ENCODE peak calls at places on chromosome 19, in four cellular contexts. N, O, L and Y are unnamed samples.

GRCh38 chr19:57559008-57559403 is 657 bp downstream of the ZNF550 start:
- DNase-seq in N (peak; percentile 4), O (no peak), L (peak; percentile 55), Y (no peak)

GRCh38 chr19:3653865-3654513 is 27.4 kb upstream of the CACTIN start:
- DNase-seq in O (no peak), N (no peak), L (no peak), Y (no peak)

GRCh38 chr19:57465680-57466381 is 8.9 kb upstream of the VN1R1 start:
- DNase-seq in O (no peak), N (peak; percentile 5), L (no peak), Y (no peak)

GRCh38 chr19:8209111-8209964 is at the start of gene CERS4:
- DNase-seq in L (peak; percentile 41), N (peak; percentile 38), O (peak; percentile 76), Y (no peak)

GRCh38 chr19:10514211-10515145 is 2.8 kb downstream of the S1PR5 start:
- DNase-seq in N (no peak), L (no peak), O (no peak), Y (no peak)

GRCh38 chr19:55504252-55504603 is 16.0 kb downstream of the SSC5D start:
- DNase-seq in L (no peak), N (no peak), O (no peak), Y (no peak)

GRCh38 chr19:42199440-42200115 is 17.9 kb downstream of the DEDD2 start:
- DNase-seq in O (peak; percentile 86), L (no peak), N (no peak), Y (no peak)

GRCh38 chr19:16326401-16327130 is 1.9 kb downstream of the KLF2 start:
- DNase-seq in N (no peak), L (no peak), O (peak; percentile 50), Y (peak; percentile 81)

GRCh38 chr19:4870025-4870700 is 2.7 kb upstream of the PLIN3 start:
- DNase-seq in L (peak; percentile 85), N (no peak), O (peak; percentile 50), Y (no peak)

GRCh38 chr19:28727133-28727834 is 485.7 kb downstream of the UQCRFS1 start:
- DNase-seq in O (no peak), N (no peak), L (peak; percentile 30), Y (no peak)

GRCh38 chr19:42129399-42130253 is 2.6 kb downstream of the POU2F2 start:
- DNase-seq in L (peak; percentile 91), N (no peak), O (no peak), Y (no peak)

GRCh38 chr19:47096721-47097120 is 16.9 kb downstream of the ZC3H4 start:
- DNase-seq in O (no peak), N (no peak), L (no peak), Y (no peak)

GRCh38 chr19:447064-447426 is 13.8 kb downstream of the SHC2 start:
- DNase-seq in O (no peak), L (no peak), N (no peak), Y (no peak)

GRCh38 chr19:926595-927043 is 784 bp downstream of the ARID3A start:
- DNase-seq in N (no peak), L (peak; percentile 61), O (no peak), Y (no peak)

GRCh38 chr19:33812388-33813330 is 16.0 kb downstream of the KCTD15 start:
- DNase-seq in N (no peak), O (no peak), L (no peak), Y (no peak)

GRCh38 chr19:45630463-45630862 is 8.7 kb downstream of the EML2 start:
- DNase-seq in O (no peak), L (peak; percentile 82), N (no peak), Y (no peak)

GRCh38 chr19:35986664-35987570 is 8.1 kb upstream of the SDHAF1 start:
- DNase-seq in N (peak; percentile 60), L (peak; percentile 33), O (no peak), Y (no peak)

GRCh38 chr19:55080121-55080914 is 4.6 kb downstream of the EPS8L1 start:
- DNase-seq in N (peak; percentile 88), O (peak; percentile 77), L (peak; percentile 80), Y (no peak)

GRCh38 chr19:1968279-1969175 is 27.6 kb downstream of the CSNK1G2 start:
- DNase-seq in L (no peak), O (no peak), N (no peak), Y (no peak)

GRCh38 chr19:7550169-7550770 is 14.8 kb downstream of the PNPLA6 start:
- DNase-seq in L (no peak), O (no peak), N (no peak), Y (no peak)

GRCh38 chr19:42402376-42403116 is 12.4 kb upstream of the CNFN start:
- DNase-seq in L (no peak), N (no peak), O (no peak), Y (no peak)

GRCh38 chr19:12156254-12157058 is at the start of gene ZNF625:
- DNase-seq in O (peak; percentile 89), L (peak; percentile 96), N (peak; percentile 94), Y (peak; percentile 91)

GRCh38 chr19:50565984-50566903 is 2.0 kb downstream of the LRRC4B start:
- DNase-seq in O (no peak), N (no peak), L (no peak), Y (no peak)

GRCh38 chr19:339262-339887 is 5.2 kb downstream of the MIER2 start:
- DNase-seq in L (no peak), N (no peak), O (no peak), Y (no peak)

GRCh38 chr19:54299515-54299914 is 13.5 kb downstream of the LILRA5 start:
- DNase-seq in O (no peak), L (no peak), N (no peak), Y (no peak)

GRCh38 chr19:367561-367960 is 23.0 kb upstream of the MIER2 start:
- DNase-seq in L (no peak), N (no peak), O (no peak), Y (no peak)

GRCh38 chr19:39641773-39642172 is 13.9 kb upstream of the LGALS16 start:
- DNase-seq in N (no peak), L (no peak), O (no peak), Y (no peak)

GRCh38 chr19:50197348-50197747 is 6.1 kb upstream of the MYH14 start:
- DNase-seq in L (no peak), O (no peak), N (no peak), Y (no peak)

GRCh38 chr19:55462722-55463121 is 1.3 kb upstream of the ISOC2 start:
- DNase-seq in L (no peak), O (no peak), N (no peak), Y (no peak)

GRCh38 chr19:7507884-7508283 is 8.0 kb upstream of the ZNF358 start:
- DNase-seq in N (peak; percentile 82), O (peak; percentile 80), L (peak; percentile 89), Y (peak; percentile 85)

GRCh38 chr19:10724573-10725071 is 6.7 kb downstream of the DNM2 start:
- DNase-seq in O (no peak), L (peak; percentile 69), N (no peak), Y (no peak)